ENCODE peak calls at places on chromosome X, in five cellular contexts. J is GM23248, B is thyroid gland, Q is breast epithelium, X is aorta. G is an unnamed sample.

GRCh38 chrX:19791562-19791961 is 95.8 kb downstream of the SH3KBP1 start:
- DNase-seq in X (no peak), Q (no peak), B (no peak), J (peak; percentile 86), G (no peak)

GRCh38 chrX:129318375-129318774 is 204.9 kb downstream of the SMARCA1 start:
- DNase-seq in B (no peak), Q (no peak), X (no peak), J (peak; percentile 34), G (no peak)

GRCh38 chrX:24054182-24055042 is at the start of gene EIF2S3:
- DNase-seq in Q (peak; percentile 70), J (peak; percentile 92), X (peak; percentile 94), B (peak; percentile 85), G (peak; percentile 77)

GRCh38 chrX:102659790-102660757 is 8.8 kb downstream of the GPRASP1 start:
- DNase-seq in J (peak; percentile 81), Q (peak; percentile 64), B (peak; percentile 88), X (peak; percentile 92), G (peak; percentile 68)

GRCh38 chrX:126575911-126576310 is 23.3 kb upstream of the DCAF12L1 start:
- DNase-seq in B (no peak), X (no peak), Q (no peak), J (no peak), G (no peak)

GRCh38 chrX:46811101-46811500 is 25.7 kb upstream of the RP2 start:
- DNase-seq in X (no peak), Q (no peak), J (peak; percentile 50), B (no peak), G (no peak)

GRCh38 chrX:12228862-12229261 is 90.6 kb downstream of the FRMPD4 start:
- DNase-seq in J (no peak), X (no peak), Q (no peak), B (no peak), G (no peak)

GRCh38 chrX:19725545-19726102 is 161.8 kb downstream of the SH3KBP1 start:
- DNase-seq in J (no peak), X (no peak), Q (no peak), B (no peak), G (no peak)

GRCh38 chrX:104136241-104137019 is 20.4 kb downstream of the SLC25A53 start:
- DNase-seq in X (peak; percentile 70), J (peak; percentile 88), B (peak; percentile 69), Q (no peak), G (peak; percentile 18)

GRCh38 chrX:71111141-71111843 is at the start of gene IL2RG:
- DNase-seq in X (no peak), Q (no peak), J (no peak), B (peak; percentile 10), G (peak; percentile 51)

GRCh38 chrX:14039344-14039743 is 9.7 kb upstream of the GEMIN8 start:
- DNase-seq in Q (no peak), X (no peak), B (peak; percentile 45), J (peak; percentile 39), G (peak; percentile 19)

GRCh38 chrX:49947778-49948177 is 25.4 kb downstream of the CLCN5 start:
- DNase-seq in B (no peak), X (no peak), Q (no peak), J (no peak), G (no peak)

GRCh38 chrX:39518451-39519212 is 579.1 kb downstream of the BCOR start:
- DNase-seq in Q (no peak), B (peak; percentile 59), X (peak; percentile 63), J (peak; percentile 28), G (no peak)

GRCh38 chrX:46268429-46268828 is 276.8 kb downstream of the ZNF674 start:
- DNase-seq in Q (no peak), J (peak; percentile 48), B (peak; percentile 25), X (no peak), G (no peak)

GRCh38 chrX:152821145-152821765 is 9.3 kb downstream of the CETN2 start:
- DNase-seq in J (peak; percentile 64), Q (no peak), B (peak; percentile 50), X (no peak), G (no peak)

GRCh38 chrX:23902419-23902818 is 5.3 kb downstream of the APOO start:
- DNase-seq in Q (no peak), X (no peak), B (no peak), J (peak; percentile 72), G (no peak)

GRCh38 chrX:109732319-109732779 is 708 bp downstream of the ACSL4 start:
- DNase-seq in B (no peak), X (no peak), Q (no peak), J (peak; percentile 61), G (no peak)

GRCh38 chrX:51568586-51568985 is 50.1 kb downstream of the CENPVL3 start:
- DNase-seq in Q (no peak), X (no peak), J (peak; percentile 57), B (no peak), G (no peak)

GRCh38 chrX:108121291-108121690 is 29.7 kb downstream of the ATG4A start:
- DNase-seq in B (peak; percentile 6), Q (no peak), X (no peak), J (no peak), G (no peak)

DNA sequence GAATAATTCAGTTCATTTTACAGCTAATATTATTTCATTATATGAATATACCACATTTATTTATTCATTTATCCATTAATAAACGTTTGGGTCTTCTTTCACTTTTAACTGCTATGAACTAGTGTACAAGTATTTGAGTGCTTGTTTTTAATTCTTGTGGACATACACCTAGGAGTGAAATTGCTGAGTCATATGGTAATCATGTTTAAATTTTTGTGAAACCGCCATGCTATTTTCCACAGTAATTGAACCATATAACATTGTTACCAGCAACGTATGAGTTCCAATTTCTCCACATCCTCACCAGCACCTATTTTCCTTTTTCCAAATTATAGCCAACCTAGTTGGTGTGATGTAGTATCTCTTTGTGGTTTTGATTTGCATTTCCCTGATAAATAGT is 388.2 kb downstream of the MAGEE1 start:
- DNase-seq in Q (no peak), J (no peak), X (no peak), B (no peak), G (no peak)
- H3K9me3 ChIP-seq in Q (no peaks in the 10 kb centered on the region), J (no peaks in the 10 kb centered on the region), X (no peaks in the 10 kb centered on the region), B (no peaks in the 10 kb centered on the region), G (no peaks in the 10 kb centered on the region)

DNA sequence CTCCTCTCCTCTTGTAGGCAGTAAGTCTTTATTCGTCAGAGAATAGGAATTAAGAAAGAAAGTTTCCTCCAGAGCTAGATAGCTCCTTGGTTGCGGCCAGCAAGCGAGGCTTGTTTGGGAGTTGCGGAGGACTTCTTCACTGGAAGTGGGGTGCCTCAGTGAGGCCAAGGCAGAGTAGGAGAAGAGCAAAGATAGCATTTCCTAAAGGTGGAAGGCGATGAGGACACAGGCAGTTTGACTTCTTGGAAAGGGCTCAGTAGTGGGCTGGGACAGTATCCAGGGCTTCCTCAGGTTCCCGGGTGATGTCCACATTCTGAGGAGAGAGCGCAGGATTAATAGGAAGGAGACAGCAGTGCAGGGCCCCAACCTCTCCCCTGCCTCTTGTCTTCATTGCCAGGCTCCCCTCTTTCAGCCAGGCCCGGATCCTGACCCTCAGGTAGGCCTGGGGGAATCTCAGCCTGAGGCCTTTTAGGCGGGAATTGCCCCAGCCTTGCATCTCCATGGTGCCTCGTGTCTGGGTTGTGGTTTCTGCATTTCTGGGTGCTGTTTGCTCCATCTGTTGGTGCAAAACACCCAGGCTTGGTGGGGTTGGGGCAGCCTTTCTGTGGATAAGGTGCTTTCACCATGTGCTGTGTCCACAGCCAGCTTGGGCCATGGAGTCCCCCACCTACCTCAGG is 12.7 kb downstream of the TRO start:
- DNase-seq in X (no peak), B (no peak), Q (no peak), J (no peak), G (no peak)
- H3K9me3 ChIP-seq in X (no peaks in the 10 kb centered on the region), B (no peaks in the 10 kb centered on the region), Q (no peaks in the 10 kb centered on the region), J (no peaks in the 10 kb centered on the region), G (no peaks in the 10 kb centered on the region)

GRCh38 chrX:132665676-132666075 is 176.8 kb upstream of the MBNL3 start:
- DNase-seq in Q (no peak), X (no peak), J (no peak), B (no peak), G (no peak)
- H3K9me3 ChIP-seq in Q (no peaks in the 10 kb centered on the region), X (no peaks in the 10 kb centered on the region), J (no peaks in the 10 kb centered on the region), B (no peaks in the 10 kb centered on the region), G (no peaks in the 10 kb centered on the region)

DNA sequence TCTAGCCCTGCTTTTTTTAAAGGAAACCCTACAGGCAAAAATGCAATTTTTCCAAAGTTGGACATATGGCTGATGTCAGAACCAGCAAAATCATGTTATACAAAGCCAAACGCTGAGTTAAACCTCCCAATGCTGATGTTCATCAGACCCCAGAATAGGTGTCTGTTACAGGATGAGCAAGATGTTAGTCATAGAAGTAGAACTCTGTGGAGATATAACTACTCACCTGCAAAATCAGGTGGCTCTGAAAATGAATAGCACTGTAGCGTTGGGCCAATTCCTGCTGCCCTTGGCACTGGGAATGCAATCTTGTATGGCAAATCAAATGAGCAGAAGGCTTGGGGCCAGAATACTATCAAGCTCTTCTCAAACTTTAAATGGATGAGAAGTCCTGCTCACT is 634.1 kb downstream of the RPA4 start:
- DNase-seq in Q (no peak), J (no peak), X (no peak), B (no peak), G (no peak)
- H3K9me3 ChIP-seq in Q (no peaks in the 10 kb centered on the region), J (no peaks in the 10 kb centered on the region), X (no peaks in the 10 kb centered on the region), B (no peaks in the 10 kb centered on the region), G (no peaks in the 10 kb centered on the region)